ENCODE peak calls at places on chromosomes 6 and 20, in seven cellular contexts. One of them, this sample, is unnamed.

GRCh38 chr6:151760486-151760885 is 47.0 kb upstream of the ESR1 start:
- DNase-seq in brain microvascular endothelial cell: no peak
- DNase-seq in mesenchymal stem cell: no peak
- DNase-seq in mammary epithelial cell: no peak
- DNase-seq in right cardiac atrium: no peak
- DNase-seq in ovary: no peak
- DNase-seq in stomach: no peak
- DNase-seq in this sample: no peak

GRCh38 chr6:36204068-36204753 is 7.7 kb downstream of the BRPF3 start:
- DNase-seq in brain microvascular endothelial cell: no peak
- DNase-seq in mesenchymal stem cell: no peak
- DNase-seq in mammary epithelial cell: no peak
- DNase-seq in right cardiac atrium: no peak
- DNase-seq in ovary: no peak
- DNase-seq in stomach: no peak
- DNase-seq in this sample: no peak

GRCh38 chr6:80767808-80768207 is 661.3 kb downstream of the BCKDHB start:
- DNase-seq in brain microvascular endothelial cell: peak; percentile 88
- DNase-seq in mesenchymal stem cell: peak; percentile 74
- DNase-seq in mammary epithelial cell: peak; percentile 57
- DNase-seq in right cardiac atrium: peak; percentile 82
- DNase-seq in ovary: no peak
- DNase-seq in stomach: no peak
- DNase-seq in this sample: peak; percentile 67

GRCh38 chr6:140956567-140957306 is 1176.0 kb upstream of the GJE1 start:
- DNase-seq in brain microvascular endothelial cell: no peak
- DNase-seq in mesenchymal stem cell: peak; percentile 76
- DNase-seq in mammary epithelial cell: no peak
- DNase-seq in right cardiac atrium: no peak
- DNase-seq in ovary: no peak
- DNase-seq in stomach: no peak
- DNase-seq in this sample: no peak

GRCh38 chr6:35694462-35694861 is 5.7 kb upstream of the FKBP5 start:
- DNase-seq in brain microvascular endothelial cell: peak; percentile 57
- DNase-seq in mesenchymal stem cell: peak; percentile 54
- DNase-seq in mammary epithelial cell: peak; percentile 60
- DNase-seq in right cardiac atrium: no peak
- DNase-seq in ovary: no peak
- DNase-seq in stomach: no peak
- DNase-seq in this sample: no peak

GRCh38 chr6:97067045-97067444 is 142.5 kb downstream of the KLHL32 start:
- DNase-seq in brain microvascular endothelial cell: no peak
- DNase-seq in mesenchymal stem cell: no peak
- DNase-seq in mammary epithelial cell: no peak
- DNase-seq in right cardiac atrium: no peak
- DNase-seq in ovary: no peak
- DNase-seq in stomach: no peak
- DNase-seq in this sample: no peak

GRCh38 chr6:33165581-33166258 is 26.5 kb downstream of the COL11A2 start:
- DNase-seq in brain microvascular endothelial cell: no peak
- DNase-seq in mesenchymal stem cell: no peak
- DNase-seq in mammary epithelial cell: no peak
- DNase-seq in right cardiac atrium: no peak
- DNase-seq in ovary: no peak
- DNase-seq in stomach: no peak
- DNase-seq in this sample: no peak

GRCh38 chr6:97014595-97014994 is 90.1 kb downstream of the KLHL32 start:
- DNase-seq in brain microvascular endothelial cell: no peak
- DNase-seq in mesenchymal stem cell: no peak
- DNase-seq in mammary epithelial cell: no peak
- DNase-seq in right cardiac atrium: no peak
- DNase-seq in ovary: no peak
- DNase-seq in stomach: no peak
- DNase-seq in this sample: no peak

GRCh38 chr6:40350193-40350941 is 236.8 kb downstream of the LRFN2 start:
- DNase-seq in brain microvascular endothelial cell: no peak
- DNase-seq in mesenchymal stem cell: no peak
- DNase-seq in mammary epithelial cell: no peak
- DNase-seq in right cardiac atrium: no peak
- DNase-seq in ovary: no peak
- DNase-seq in stomach: no peak
- DNase-seq in this sample: no peak

GRCh38 chr6:154406301-154406700 is 49.7 kb upstream of the IPCEF1 start:
- DNase-seq in brain microvascular endothelial cell: no peak
- DNase-seq in mesenchymal stem cell: no peak
- DNase-seq in mammary epithelial cell: no peak
- DNase-seq in right cardiac atrium: no peak
- DNase-seq in ovary: no peak
- DNase-seq in stomach: no peak
- DNase-seq in this sample: no peak

GRCh38 chr6:154407440-154407839 is 50.8 kb upstream of the IPCEF1 start:
- DNase-seq in brain microvascular endothelial cell: no peak
- DNase-seq in mesenchymal stem cell: no peak
- DNase-seq in mammary epithelial cell: no peak
- DNase-seq in right cardiac atrium: no peak
- DNase-seq in ovary: no peak
- DNase-seq in stomach: no peak
- DNase-seq in this sample: no peak

GRCh38 chr6:154406869-154407268 is 50.3 kb upstream of the IPCEF1 start:
- DNase-seq in brain microvascular endothelial cell: no peak
- DNase-seq in mesenchymal stem cell: no peak
- DNase-seq in mammary epithelial cell: no peak
- DNase-seq in right cardiac atrium: no peak
- DNase-seq in ovary: no peak
- DNase-seq in stomach: no peak
- DNase-seq in this sample: no peak

GRCh38 chr6:154403803-154404202 is 47.2 kb upstream of the IPCEF1 start:
- DNase-seq in brain microvascular endothelial cell: peak; percentile 33
- DNase-seq in mesenchymal stem cell: peak; percentile 55
- DNase-seq in mammary epithelial cell: peak; percentile 36
- DNase-seq in right cardiac atrium: no peak
- DNase-seq in ovary: peak; percentile 39
- DNase-seq in stomach: peak; percentile 31
- DNase-seq in this sample: no peak

GRCh38 chr6:154404791-154405400 is 48.3 kb upstream of the IPCEF1 start:
- DNase-seq in brain microvascular endothelial cell: peak; percentile 26
- DNase-seq in mesenchymal stem cell: peak; percentile 40
- DNase-seq in mammary epithelial cell: no peak
- DNase-seq in right cardiac atrium: no peak
- DNase-seq in ovary: no peak
- DNase-seq in stomach: no peak
- DNase-seq in this sample: no peak
- H3K4me3 ChIP-seq in brain microvascular endothelial cell: peak overlapping the region; percentile 12
- H3K4me3 ChIP-seq in mesenchymal stem cell: no peak overlapping the region
- H3K4me3 ChIP-seq in mammary epithelial cell: no peak overlapping the region
- H3K4me3 ChIP-seq in right cardiac atrium: no peak overlapping the region
- H3K4me3 ChIP-seq in ovary: no peak overlapping the region
- H3K4me3 ChIP-seq in stomach: no peak overlapping the region
- H3K4me3 ChIP-seq in this sample: no peak overlapping the region

GRCh38 chr6:157139054-157139708 is 184.1 kb downstream of the TMEM242 start:
- DNase-seq in brain microvascular endothelial cell: no peak
- DNase-seq in mesenchymal stem cell: no peak
- DNase-seq in mammary epithelial cell: no peak
- DNase-seq in right cardiac atrium: no peak
- DNase-seq in ovary: no peak
- DNase-seq in stomach: no peak
- DNase-seq in this sample: no peak

GRCh38 chr6:157144861-157145260 is 178.5 kb downstream of the TMEM242 start:
- DNase-seq in brain microvascular endothelial cell: no peak
- DNase-seq in mesenchymal stem cell: no peak
- DNase-seq in mammary epithelial cell: no peak
- DNase-seq in right cardiac atrium: no peak
- DNase-seq in ovary: no peak
- DNase-seq in stomach: no peak
- DNase-seq in this sample: no peak

GRCh38 chr6:157143885-157144795 is 179.2 kb downstream of the TMEM242 start:
- DNase-seq in brain microvascular endothelial cell: peak; percentile 73
- DNase-seq in mesenchymal stem cell: no peak
- DNase-seq in mammary epithelial cell: no peak
- DNase-seq in right cardiac atrium: no peak
- DNase-seq in ovary: peak; percentile 50
- DNase-seq in stomach: no peak
- DNase-seq in this sample: no peak

GRCh38 chr6:157145656-157146285 is 177.5 kb downstream of the TMEM242 start:
- DNase-seq in brain microvascular endothelial cell: peak; percentile 52
- DNase-seq in mesenchymal stem cell: no peak
- DNase-seq in mammary epithelial cell: no peak
- DNase-seq in right cardiac atrium: no peak
- DNase-seq in ovary: no peak
- DNase-seq in stomach: no peak
- DNase-seq in this sample: no peak

DNA sequence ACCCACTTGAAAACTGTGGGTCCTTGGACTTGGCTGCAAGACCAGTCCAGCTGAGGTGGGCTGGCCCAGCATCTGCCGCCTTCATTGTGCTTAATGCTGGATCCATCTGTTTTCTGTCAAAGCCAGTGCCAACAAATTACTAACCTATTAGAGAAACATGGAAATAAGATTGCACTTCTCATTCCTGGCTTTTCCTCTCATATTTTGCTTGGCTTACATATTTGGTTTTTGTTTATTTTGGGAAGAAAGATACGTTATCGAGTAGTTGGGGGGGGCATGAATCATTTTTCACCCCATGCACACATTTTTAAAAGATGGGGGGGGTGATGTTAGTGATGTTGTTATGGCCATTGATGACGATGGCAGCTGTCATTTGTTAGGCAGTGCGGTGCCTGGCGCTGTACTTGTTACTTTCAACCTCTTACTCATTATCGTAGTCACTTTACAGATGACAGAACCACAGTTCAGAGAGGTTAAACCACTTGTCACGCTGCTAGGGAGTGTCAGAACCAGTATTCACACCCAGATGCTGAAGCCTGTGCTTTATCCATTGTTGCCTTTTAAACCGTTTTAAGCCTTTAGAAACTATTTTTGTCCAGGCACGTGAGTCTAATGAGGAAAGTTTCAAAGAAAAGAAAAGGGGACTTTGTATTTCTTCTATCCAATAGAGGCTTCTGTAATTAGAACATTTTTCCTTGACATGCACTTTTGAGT is 180.0 kb downstream of the TMEM242 start:
- DNase-seq in brain microvascular endothelial cell: peak; percentile 96
- DNase-seq in mesenchymal stem cell: peak; percentile 55
- DNase-seq in mammary epithelial cell: no peak
- DNase-seq in right cardiac atrium: peak; percentile 73
- DNase-seq in ovary: peak; percentile 30
- DNase-seq in stomach: no peak
- DNase-seq in this sample: no peak
- H3K4me3 ChIP-seq in brain microvascular endothelial cell: no peak overlapping the region
- H3K4me3 ChIP-seq in mesenchymal stem cell: no peak overlapping the region
- H3K4me3 ChIP-seq in mammary epithelial cell: no peak overlapping the region
- H3K4me3 ChIP-seq in right cardiac atrium: no peak overlapping the region
- H3K4me3 ChIP-seq in ovary: no peak overlapping the region
- H3K4me3 ChIP-seq in stomach: no peak overlapping the region
- H3K4me3 ChIP-seq in this sample: no peak overlapping the region

GRCh38 chr6:168648730-168649129 is 207.7 kb downstream of the SMOC2 start:
- DNase-seq in brain microvascular endothelial cell: no peak
- DNase-seq in mesenchymal stem cell: no peak
- DNase-seq in mammary epithelial cell: no peak
- DNase-seq in right cardiac atrium: no peak
- DNase-seq in ovary: no peak
- DNase-seq in stomach: no peak
- DNase-seq in this sample: no peak

GRCh38 chr6:168647271-168647670 is 206.3 kb downstream of the SMOC2 start:
- DNase-seq in brain microvascular endothelial cell: no peak
- DNase-seq in mesenchymal stem cell: no peak
- DNase-seq in mammary epithelial cell: no peak
- DNase-seq in right cardiac atrium: no peak
- DNase-seq in ovary: no peak
- DNase-seq in stomach: no peak
- DNase-seq in this sample: no peak

GRCh38 chr6:168650686-168651085 is 209.7 kb downstream of the SMOC2 start:
- DNase-seq in brain microvascular endothelial cell: no peak
- DNase-seq in mesenchymal stem cell: no peak
- DNase-seq in mammary epithelial cell: no peak
- DNase-seq in right cardiac atrium: no peak
- DNase-seq in ovary: peak; percentile 47
- DNase-seq in stomach: peak; percentile 82
- DNase-seq in this sample: no peak

GRCh38 chr6:168649209-168649608 is 208.2 kb downstream of the SMOC2 start:
- DNase-seq in brain microvascular endothelial cell: no peak
- DNase-seq in mesenchymal stem cell: no peak
- DNase-seq in mammary epithelial cell: no peak
- DNase-seq in right cardiac atrium: no peak
- DNase-seq in ovary: no peak
- DNase-seq in stomach: no peak
- DNase-seq in this sample: no peak

DNA sequence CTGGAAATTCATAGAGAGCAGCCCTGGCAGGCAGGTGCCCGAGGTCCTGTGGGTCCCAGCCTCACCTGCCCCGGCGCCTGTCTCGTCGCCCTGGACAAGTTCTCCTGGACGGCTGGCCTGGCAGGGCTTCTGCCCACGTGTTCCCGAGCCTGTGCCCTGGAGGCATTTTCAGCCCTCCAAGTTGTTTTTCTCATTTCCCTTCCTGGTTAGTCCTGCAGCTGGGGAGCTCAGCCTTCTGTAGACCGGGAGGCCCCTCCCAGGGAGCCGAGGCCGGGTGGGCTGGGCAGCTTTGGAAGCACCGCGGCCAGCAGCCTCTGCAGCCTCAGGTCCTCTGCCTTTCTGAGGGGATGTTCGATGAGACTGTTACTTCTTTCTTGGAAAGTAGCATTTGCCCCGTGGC is 207.3 kb downstream of the SMOC2 start:
- DNase-seq in brain microvascular endothelial cell: no peak
- DNase-seq in mesenchymal stem cell: no peak
- DNase-seq in mammary epithelial cell: no peak
- DNase-seq in right cardiac atrium: no peak
- DNase-seq in ovary: no peak
- DNase-seq in stomach: peak; percentile 78
- DNase-seq in this sample: no peak
- H3K4me3 ChIP-seq in brain microvascular endothelial cell: no peak overlapping the region
- H3K4me3 ChIP-seq in mesenchymal stem cell: no peak overlapping the region
- H3K4me3 ChIP-seq in mammary epithelial cell: no peak overlapping the region
- H3K4me3 ChIP-seq in right cardiac atrium: no peak overlapping the region
- H3K4me3 ChIP-seq in ovary: no peak overlapping the region
- H3K4me3 ChIP-seq in stomach: no peak overlapping the region
- H3K4me3 ChIP-seq in this sample: no peak overlapping the region

GRCh38 chr20:62474585-62475026 is 1.2 kb downstream of the GATA5 start:
- DNase-seq in brain microvascular endothelial cell: no peak
- DNase-seq in mesenchymal stem cell: no peak
- DNase-seq in mammary epithelial cell: no peak
- DNase-seq in right cardiac atrium: no peak
- DNase-seq in ovary: no peak
- DNase-seq in stomach: no peak
- DNase-seq in this sample: no peak

GRCh38 chr20:62477669-62478450 is 2.1 kb upstream of the GATA5 start:
- DNase-seq in brain microvascular endothelial cell: no peak
- DNase-seq in mesenchymal stem cell: no peak
- DNase-seq in mammary epithelial cell: no peak
- DNase-seq in right cardiac atrium: no peak
- DNase-seq in ovary: no peak
- DNase-seq in stomach: no peak
- DNase-seq in this sample: no peak

GRCh38 chr20:62475819-62476073 is at the start of gene GATA5:
- DNase-seq in brain microvascular endothelial cell: no peak
- DNase-seq in mesenchymal stem cell: no peak
- DNase-seq in mammary epithelial cell: no peak
- DNase-seq in right cardiac atrium: no peak
- DNase-seq in ovary: no peak
- DNase-seq in stomach: no peak
- DNase-seq in this sample: no peak

GRCh38 chr20:62475027-62475818 is 572 bp downstream of the GATA5 start:
- DNase-seq in brain microvascular endothelial cell: no peak
- DNase-seq in mesenchymal stem cell: no peak
- DNase-seq in mammary epithelial cell: no peak
- DNase-seq in right cardiac atrium: no peak
- DNase-seq in ovary: no peak
- DNase-seq in stomach: no peak
- DNase-seq in this sample: no peak

GRCh38 chr20:62476074-62476838 is 461 bp upstream of the GATA5 start:
- DNase-seq in brain microvascular endothelial cell: no peak
- DNase-seq in mesenchymal stem cell: no peak
- DNase-seq in mammary epithelial cell: no peak
- DNase-seq in right cardiac atrium: peak; percentile 77
- DNase-seq in ovary: no peak
- DNase-seq in stomach: peak; percentile 81
- DNase-seq in this sample: no peak
- H3K4me3 ChIP-seq in brain microvascular endothelial cell: no peak overlapping the region
- H3K4me3 ChIP-seq in mesenchymal stem cell: no peak overlapping the region
- H3K4me3 ChIP-seq in mammary epithelial cell: no peak overlapping the region
- H3K4me3 ChIP-seq in right cardiac atrium: peak overlapping the region; percentile 41
- H3K4me3 ChIP-seq in ovary: peak overlapping the region; percentile 35
- H3K4me3 ChIP-seq in stomach: peak overlapping the region; percentile 48
- H3K4me3 ChIP-seq in this sample: peak overlapping the region; percentile 51